ENCODE peak calls at places on chromosome 2, in five cellular contexts. One of them, this sample, is unnamed.

GRCh38 chr2:84959045-84959493 is 11.9 kb upstream of the KCMF1 start:
- DNase-seq in spleen: no peak
- DNase-seq in transverse colon: no peak
- DNase-seq in HCT116: peak; percentile 57
- DNase-seq in breast epithelium: no peak
- DNase-seq in this sample: no peak

GRCh38 chr2:226705133-226705886 is 94.3 kb downstream of the IRS1 start:
- DNase-seq in transverse colon: no peak
- DNase-seq in spleen: no peak
- DNase-seq in HCT116: no peak
- DNase-seq in breast epithelium: no peak
- DNase-seq in this sample: no peak

GRCh38 chr2:43841949-43842865 is 3.4 kb downstream of the ABCG8 start:
- DNase-seq in HCT116: no peak
- DNase-seq in breast epithelium: peak; percentile 4
- DNase-seq in spleen: no peak
- DNase-seq in transverse colon: no peak
- DNase-seq in this sample: no peak

GRCh38 chr2:16069663-16069932 is 129.2 kb downstream of the MYCN start:
- DNase-seq in transverse colon: no peak
- DNase-seq in HCT116: no peak
- DNase-seq in spleen: no peak
- DNase-seq in breast epithelium: peak; percentile 19
- DNase-seq in this sample: no peak

GRCh38 chr2:218482651-218483050 is 63.7 kb downstream of the VIL1 start:
- DNase-seq in breast epithelium: no peak
- DNase-seq in HCT116: no peak
- DNase-seq in spleen: no peak
- DNase-seq in transverse colon: no peak
- DNase-seq in this sample: no peak

GRCh38 chr2:63614983-63615945 is 26.5 kb downstream of the MDH1 start:
- DNase-seq in transverse colon: no peak
- DNase-seq in HCT116: peak; percentile 23
- DNase-seq in breast epithelium: no peak
- DNase-seq in spleen: no peak
- DNase-seq in this sample: no peak

GRCh38 chr2:17272170-17272569 is 246.1 kb downstream of the RAD51AP2 start:
- DNase-seq in HCT116: no peak
- DNase-seq in breast epithelium: no peak
- DNase-seq in transverse colon: no peak
- DNase-seq in spleen: no peak
- DNase-seq in this sample: no peak

GRCh38 chr2:128663371-128664050 is 344.8 kb upstream of the HS6ST1 start:
- DNase-seq in HCT116: no peak
- DNase-seq in breast epithelium: no peak
- DNase-seq in transverse colon: no peak
- DNase-seq in spleen: peak; percentile 55
- DNase-seq in this sample: no peak

GRCh38 chr2:143420313-143420712 is 291.1 kb downstream of the ARHGAP15 start:
- DNase-seq in spleen: no peak
- DNase-seq in HCT116: no peak
- DNase-seq in breast epithelium: no peak
- DNase-seq in transverse colon: no peak
- DNase-seq in this sample: no peak

GRCh38 chr2:109062558-109063325 is 66.3 kb upstream of the SH3RF3 start:
- DNase-seq in spleen: peak; percentile 41
- DNase-seq in transverse colon: no peak
- DNase-seq in HCT116: no peak
- DNase-seq in breast epithelium: no peak
- DNase-seq in this sample: no peak

GRCh38 chr2:218407717-218408116 is 8.0 kb downstream of the CTDSP1 start:
- DNase-seq in spleen: no peak
- DNase-seq in transverse colon: no peak
- DNase-seq in HCT116: no peak
- DNase-seq in breast epithelium: no peak
- DNase-seq in this sample: no peak

GRCh38 chr2:147096671-147097070 is 748.2 kb upstream of the ACVR2A start:
- DNase-seq in spleen: no peak
- DNase-seq in transverse colon: no peak
- DNase-seq in HCT116: no peak
- DNase-seq in breast epithelium: no peak
- DNase-seq in this sample: no peak

GRCh38 chr2:101037161-101037755 is 35.2 kb downstream of the RPL31 start:
- DNase-seq in breast epithelium: no peak
- DNase-seq in transverse colon: no peak
- DNase-seq in spleen: no peak
- DNase-seq in HCT116: no peak
- DNase-seq in this sample: no peak

GRCh38 chr2:212532585-212532984 is 6.0 kb downstream of the ERBB4 start:
- DNase-seq in transverse colon: no peak
- DNase-seq in spleen: no peak
- DNase-seq in HCT116: no peak
- DNase-seq in breast epithelium: no peak
- DNase-seq in this sample: no peak

GRCh38 chr2:136115183-136115751 is 2.7 kb downstream of the CXCR4 start:
- DNase-seq in HCT116: no peak
- DNase-seq in transverse colon: no peak
- DNase-seq in breast epithelium: no peak
- DNase-seq in spleen: no peak
- DNase-seq in this sample: no peak

GRCh38 chr2:190551928-190552327 is 17.4 kb upstream of the NEMP2 start:
- DNase-seq in HCT116: no peak
- DNase-seq in transverse colon: no peak
- DNase-seq in breast epithelium: no peak
- DNase-seq in spleen: no peak
- DNase-seq in this sample: no peak
- H3K4me3 ChIP-seq in HCT116: no peak overlapping the region
- H3K4me3 ChIP-seq in transverse colon: no peak overlapping the region
- H3K4me3 ChIP-seq in breast epithelium: no peak overlapping the region
- H3K4me3 ChIP-seq in spleen: no peak overlapping the region
- H3K4me3 ChIP-seq in this sample: no peak overlapping the region

GRCh38 chr2:121527009-121527682 is 3.5 kb upstream of the RNU4ATAC start:
- DNase-seq in transverse colon: no peak
- DNase-seq in breast epithelium: no peak
- DNase-seq in HCT116: no peak
- DNase-seq in spleen: no peak
- DNase-seq in this sample: no peak
- TF ChIP-seq POLR2A in transverse colon: no peak
- TF ChIP-seq POLR2A in breast epithelium: no peak
- TF ChIP-seq POLR2A in HCT116: no peak
- TF ChIP-seq POLR2A in spleen: no peak
- TF ChIP-seq POLR2A in this sample: no peak

DNA sequence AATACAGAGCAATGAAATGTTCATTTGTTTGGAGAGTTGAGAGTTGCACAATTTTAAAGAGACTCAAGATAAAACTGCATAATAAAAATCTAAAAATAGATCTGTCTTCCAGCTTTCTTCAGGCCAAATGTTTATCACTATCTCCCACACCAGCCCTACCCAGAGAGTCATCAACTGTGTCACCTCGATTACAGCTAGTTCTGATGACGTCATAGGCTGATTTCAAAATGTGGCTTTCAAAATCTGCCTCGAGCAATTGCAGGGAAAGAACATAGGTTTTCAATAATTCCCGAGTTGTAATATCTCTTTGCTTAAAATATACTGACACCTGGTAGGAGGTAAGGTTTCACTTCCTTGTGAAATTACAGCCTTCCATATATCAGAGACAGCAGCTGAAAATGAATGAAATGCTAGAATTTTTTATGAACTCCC is 677.6 kb upstream of the ID2 start:
- DNase-seq in HCT116: no peak
- DNase-seq in transverse colon: peak; percentile 48
- DNase-seq in breast epithelium: peak; percentile 26
- DNase-seq in spleen: no peak
- DNase-seq in this sample: no peak
- TF ChIP-seq POLR2AphosphoS5 in HCT116: no peak
- TF ChIP-seq POLR2AphosphoS5 in transverse colon: peak; percentile 21
- TF ChIP-seq POLR2AphosphoS5 in breast epithelium: no peak
- TF ChIP-seq POLR2AphosphoS5 in spleen: no peak
- TF ChIP-seq POLR2AphosphoS5 in this sample: no peak

GRCh38 chr2:130869441-130870160 is 32.9 kb downstream of the ARHGEF4 start:
- DNase-seq in HCT116: no peak
- DNase-seq in transverse colon: no peak
- DNase-seq in breast epithelium: no peak
- DNase-seq in spleen: no peak
- DNase-seq in this sample: no peak
- H3K4me3 ChIP-seq in HCT116: no peak overlapping the region
- H3K4me3 ChIP-seq in transverse colon: no peak overlapping the region
- H3K4me3 ChIP-seq in breast epithelium: no peak overlapping the region
- H3K4me3 ChIP-seq in spleen: no peak overlapping the region
- H3K4me3 ChIP-seq in this sample: no peak overlapping the region

GRCh38 chr2:20074001-20074648 is 22.7 kb upstream of the LAPTM4A start:
- DNase-seq in breast epithelium: no peak
- DNase-seq in spleen: no peak
- DNase-seq in HCT116: no peak
- DNase-seq in transverse colon: no peak
- DNase-seq in this sample: no peak
- TF ChIP-seq POLR2A in breast epithelium: no peak
- TF ChIP-seq POLR2A in spleen: no peak
- TF ChIP-seq POLR2A in HCT116: no peak
- TF ChIP-seq POLR2A in transverse colon: no peak
- TF ChIP-seq POLR2A in this sample: no peak

This sample was measured in upper lobe of left lung.